ENCODE peak calls at places on chromosome 20, in six cellular contexts. One of them, this sample, is unnamed.

GRCh38 chr20:51563597-51564332 is 21.2 kb upstream of the NFATC2 start:
- DNase-seq in astrocyte of the cerebellum: peak; percentile 75
- DNase-seq in fibroblast of pulmonary artery: peak; percentile 85
- DNase-seq in BE2C: peak; percentile 24
- DNase-seq in lower lobe of right lung: peak; percentile 51
- DNase-seq in epithelial cell of proximal tubule: no peak
- DNase-seq in this sample: peak; percentile 87

GRCh38 chr20:24297928-24298327 is 171.5 kb upstream of the SYNDIG1 start:
- DNase-seq in BE2C: no peak
- DNase-seq in epithelial cell of proximal tubule: no peak
- DNase-seq in fibroblast of pulmonary artery: no peak
- DNase-seq in astrocyte of the cerebellum: no peak
- DNase-seq in lower lobe of right lung: no peak
- DNase-seq in this sample: no peak

GRCh38 chr20:9407805-9408421 is 106.5 kb upstream of the LAMP5 start:
- DNase-seq in epithelial cell of proximal tubule: peak; percentile 30
- DNase-seq in BE2C: peak; percentile 63
- DNase-seq in astrocyte of the cerebellum: peak; percentile 74
- DNase-seq in lower lobe of right lung: no peak
- DNase-seq in fibroblast of pulmonary artery: peak; percentile 83
- DNase-seq in this sample: peak; percentile 83

GRCh38 chr20:34240698-34241615 is at the start of gene ASIP:
- DNase-seq in epithelial cell of proximal tubule: no peak
- DNase-seq in astrocyte of the cerebellum: no peak
- DNase-seq in lower lobe of right lung: no peak
- DNase-seq in BE2C: no peak
- DNase-seq in fibroblast of pulmonary artery: no peak
- DNase-seq in this sample: peak; percentile 44

GRCh38 chr20:35009665-35010328 is 54.1 kb downstream of the MYH7B start:
- DNase-seq in BE2C: no peak
- DNase-seq in lower lobe of right lung: no peak
- DNase-seq in astrocyte of the cerebellum: no peak
- DNase-seq in epithelial cell of proximal tubule: no peak
- DNase-seq in fibroblast of pulmonary artery: no peak
- DNase-seq in this sample: no peak

GRCh38 chr20:35398660-35399144 is 13.1 kb downstream of the UQCC1 start:
- DNase-seq in lower lobe of right lung: no peak
- DNase-seq in BE2C: no peak
- DNase-seq in fibroblast of pulmonary artery: peak; percentile 88
- DNase-seq in epithelial cell of proximal tubule: no peak
- DNase-seq in astrocyte of the cerebellum: peak; percentile 53
- DNase-seq in this sample: peak; percentile 91

GRCh38 chr20:42742926-42743325 is 446.8 kb downstream of the PTPRT start:
- DNase-seq in fibroblast of pulmonary artery: no peak
- DNase-seq in epithelial cell of proximal tubule: no peak
- DNase-seq in astrocyte of the cerebellum: no peak
- DNase-seq in BE2C: no peak
- DNase-seq in lower lobe of right lung: no peak
- DNase-seq in this sample: no peak

GRCh38 chr20:23078994-23079364 is 7.1 kb downstream of the CD93 start:
- DNase-seq in epithelial cell of proximal tubule: no peak
- DNase-seq in lower lobe of right lung: no peak
- DNase-seq in astrocyte of the cerebellum: no peak
- DNase-seq in fibroblast of pulmonary artery: no peak
- DNase-seq in BE2C: no peak
- DNase-seq in this sample: no peak

GRCh38 chr20:5205348-5206210 is 78.8 kb downstream of the CDS2 start:
- DNase-seq in BE2C: peak; percentile 80
- DNase-seq in epithelial cell of proximal tubule: no peak
- DNase-seq in astrocyte of the cerebellum: peak; percentile 59
- DNase-seq in fibroblast of pulmonary artery: peak; percentile 85
- DNase-seq in lower lobe of right lung: peak; percentile 73
- DNase-seq in this sample: peak; percentile 78

GRCh38 chr20:36313936-36314335 is 7.8 kb downstream of the DLGAP4 start:
- DNase-seq in BE2C: no peak
- DNase-seq in fibroblast of pulmonary artery: no peak
- DNase-seq in lower lobe of right lung: no peak
- DNase-seq in astrocyte of the cerebellum: no peak
- DNase-seq in epithelial cell of proximal tubule: no peak
- DNase-seq in this sample: no peak

GRCh38 chr20:36086767-36087166 is 67.8 kb upstream of the EPB41L1 start:
- DNase-seq in fibroblast of pulmonary artery: no peak
- DNase-seq in epithelial cell of proximal tubule: no peak
- DNase-seq in astrocyte of the cerebellum: no peak
- DNase-seq in BE2C: no peak
- DNase-seq in lower lobe of right lung: no peak
- DNase-seq in this sample: no peak

GRCh38 chr20:407097-407952 is 774 bp upstream of the RBCK1 start:
- DNase-seq in fibroblast of pulmonary artery: peak; percentile 75
- DNase-seq in astrocyte of the cerebellum: peak; percentile 32
- DNase-seq in lower lobe of right lung: peak; percentile 86
- DNase-seq in epithelial cell of proximal tubule: no peak
- DNase-seq in BE2C: peak; percentile 77
- DNase-seq in this sample: peak; percentile 76

GRCh38 chr20:59403261-59403961 is 103.0 kb downstream of the EDN3 start:
- DNase-seq in astrocyte of the cerebellum: no peak
- DNase-seq in fibroblast of pulmonary artery: peak; percentile 2
- DNase-seq in epithelial cell of proximal tubule: no peak
- DNase-seq in BE2C: peak; percentile 73
- DNase-seq in lower lobe of right lung: peak; percentile 55
- DNase-seq in this sample: no peak

GRCh38 chr20:37729452-37729851 is 35.6 kb downstream of the CTNNBL1 start:
- DNase-seq in epithelial cell of proximal tubule: no peak
- DNase-seq in fibroblast of pulmonary artery: no peak
- DNase-seq in BE2C: no peak
- DNase-seq in astrocyte of the cerebellum: no peak
- DNase-seq in lower lobe of right lung: no peak
- DNase-seq in this sample: no peak

GRCh38 chr20:44454301-44454963 is 21.2 kb upstream of the TTPAL start:
- DNase-seq in BE2C: no peak
- DNase-seq in fibroblast of pulmonary artery: no peak
- DNase-seq in lower lobe of right lung: no peak
- DNase-seq in epithelial cell of proximal tubule: no peak
- DNase-seq in astrocyte of the cerebellum: no peak
- DNase-seq in this sample: no peak

GRCh38 chr20:62704341-62704948 is 4.2 kb upstream of the NTSR1 start:
- DNase-seq in astrocyte of the cerebellum: peak; percentile 67
- DNase-seq in epithelial cell of proximal tubule: peak; percentile 22
- DNase-seq in fibroblast of pulmonary artery: peak; percentile 92
- DNase-seq in BE2C: peak; percentile 99
- DNase-seq in lower lobe of right lung: peak; percentile 80
- DNase-seq in this sample: peak; percentile 94

GRCh38 chr20:4082406-4083102 is 67.2 kb upstream of the RNF24 start:
- DNase-seq in lower lobe of right lung: peak; percentile 67
- DNase-seq in fibroblast of pulmonary artery: peak; percentile 85
- DNase-seq in epithelial cell of proximal tubule: no peak
- DNase-seq in BE2C: no peak
- DNase-seq in astrocyte of the cerebellum: peak; percentile 83
- DNase-seq in this sample: peak; percentile 88

GRCh38 chr20:14069796-14070195 is 74.5 kb downstream of the MACROD2 start:
- DNase-seq in lower lobe of right lung: no peak
- DNase-seq in BE2C: no peak
- DNase-seq in fibroblast of pulmonary artery: no peak
- DNase-seq in astrocyte of the cerebellum: peak; percentile 34
- DNase-seq in epithelial cell of proximal tubule: peak; percentile 30
- DNase-seq in this sample: no peak

GRCh38 chr20:62159835-62160234 is 16.3 kb downstream of the SS18L1 start:
- DNase-seq in lower lobe of right lung: no peak
- DNase-seq in epithelial cell of proximal tubule: no peak
- DNase-seq in fibroblast of pulmonary artery: no peak
- DNase-seq in BE2C: no peak
- DNase-seq in astrocyte of the cerebellum: no peak
- DNase-seq in this sample: no peak

GRCh38 chr20:64024141-64024990 is 11.6 kb upstream of the C20orf204 start:
- DNase-seq in astrocyte of the cerebellum: no peak
- DNase-seq in BE2C: no peak
- DNase-seq in lower lobe of right lung: no peak
- DNase-seq in fibroblast of pulmonary artery: no peak
- DNase-seq in epithelial cell of proximal tubule: no peak
- DNase-seq in this sample: no peak

GRCh38 chr20:63284544-63284949 is 8.4 kb upstream of the COL20A1 start:
- DNase-seq in epithelial cell of proximal tubule: no peak
- DNase-seq in lower lobe of right lung: no peak
- DNase-seq in BE2C: no peak
- DNase-seq in fibroblast of pulmonary artery: no peak
- DNase-seq in astrocyte of the cerebellum: no peak
- DNase-seq in this sample: no peak

GRCh38 chr20:49775229-49775693 is 37.4 kb upstream of the SLC9A8 start:
- DNase-seq in BE2C: peak; percentile 23
- DNase-seq in lower lobe of right lung: peak; percentile 65
- DNase-seq in epithelial cell of proximal tubule: peak; percentile 96
- DNase-seq in fibroblast of pulmonary artery: peak; percentile 98
- DNase-seq in astrocyte of the cerebellum: no peak
- DNase-seq in this sample: peak; percentile 85

GRCh38 chr20:20892328-20892727 is 179.9 kb upstream of the RALGAPA2 start:
- DNase-seq in astrocyte of the cerebellum: no peak
- DNase-seq in BE2C: no peak
- DNase-seq in fibroblast of pulmonary artery: no peak
- DNase-seq in lower lobe of right lung: no peak
- DNase-seq in epithelial cell of proximal tubule: no peak
- DNase-seq in this sample: no peak

GRCh38 chr20:46128310-46129151 is 10.4 kb downstream of the CD40 start:
- DNase-seq in lower lobe of right lung: no peak
- DNase-seq in BE2C: peak; percentile 78
- DNase-seq in epithelial cell of proximal tubule: no peak
- DNase-seq in astrocyte of the cerebellum: no peak
- DNase-seq in fibroblast of pulmonary artery: peak; percentile 19
- DNase-seq in this sample: peak; percentile 14

GRCh38 chr20:19885981-19886665 is 128.1 kb downstream of the RIN2 start:
- DNase-seq in BE2C: no peak
- DNase-seq in astrocyte of the cerebellum: no peak
- DNase-seq in lower lobe of right lung: peak; percentile 70
- DNase-seq in fibroblast of pulmonary artery: peak; percentile 53
- DNase-seq in epithelial cell of proximal tubule: peak; percentile 45
- DNase-seq in this sample: peak; percentile 50

GRCh38 chr20:59207742-59208357 is 44.2 kb downstream of the ZNF831 start:
- DNase-seq in lower lobe of right lung: peak; percentile 75
- DNase-seq in fibroblast of pulmonary artery: peak; percentile 4
- DNase-seq in astrocyte of the cerebellum: no peak
- DNase-seq in epithelial cell of proximal tubule: no peak
- DNase-seq in BE2C: peak; percentile 68
- DNase-seq in this sample: no peak

GRCh38 chr20:17822039-17822438 is 122.3 kb downstream of the BANF2 start:
- DNase-seq in astrocyte of the cerebellum: peak; percentile 72
- DNase-seq in lower lobe of right lung: no peak
- DNase-seq in fibroblast of pulmonary artery: peak; percentile 89
- DNase-seq in epithelial cell of proximal tubule: peak; percentile 50
- DNase-seq in BE2C: no peak
- DNase-seq in this sample: peak; percentile 89

GRCh38 chr20:37270586-37271420 is 9.2 kb upstream of the GHRH start:
- DNase-seq in epithelial cell of proximal tubule: no peak
- DNase-seq in fibroblast of pulmonary artery: no peak
- DNase-seq in lower lobe of right lung: no peak
- DNase-seq in astrocyte of the cerebellum: no peak
- DNase-seq in BE2C: no peak
- DNase-seq in this sample: no peak

GRCh38 chr20:17833036-17833674 is 133.4 kb downstream of the BANF2 start:
- DNase-seq in BE2C: no peak
- DNase-seq in astrocyte of the cerebellum: no peak
- DNase-seq in fibroblast of pulmonary artery: peak; percentile 74
- DNase-seq in epithelial cell of proximal tubule: no peak
- DNase-seq in lower lobe of right lung: no peak
- DNase-seq in this sample: peak; percentile 25

DNA sequence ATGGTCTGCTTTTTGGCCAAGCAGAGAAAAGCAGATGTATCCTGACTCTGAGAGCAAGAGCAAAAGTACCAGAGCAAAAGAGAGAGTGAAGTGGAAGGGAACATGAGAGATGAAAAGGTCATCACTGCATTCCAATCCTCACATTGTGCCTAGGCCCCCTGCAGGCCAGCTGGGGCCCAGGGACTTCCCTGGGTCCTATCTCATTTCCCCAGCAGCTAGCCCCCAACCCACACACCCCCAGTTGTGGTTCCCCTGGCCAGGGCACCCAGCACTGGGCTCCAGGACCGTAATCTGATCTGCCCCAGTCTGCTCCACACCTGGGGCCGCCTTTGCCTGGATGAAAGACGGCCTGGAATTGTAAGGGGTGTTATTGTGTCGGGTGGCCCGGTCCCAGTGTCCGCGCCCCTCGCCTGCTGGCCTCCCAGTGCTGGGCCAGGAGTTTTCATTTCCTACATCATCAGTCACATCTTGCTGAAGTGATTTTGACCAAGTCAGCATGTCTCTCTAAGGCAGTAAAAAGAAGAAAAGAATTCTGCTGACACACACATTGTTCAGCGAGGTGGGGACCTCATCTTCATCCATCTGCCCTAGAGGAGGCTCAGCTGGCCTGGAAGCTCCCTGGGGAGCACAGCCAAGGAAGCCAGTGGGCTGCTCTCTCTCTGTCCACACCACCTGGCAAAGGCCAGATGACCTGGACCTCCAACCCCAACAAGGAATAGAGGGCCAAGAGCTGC is 3.9 kb upstream of the BMP7 start:
- DNase-seq in BE2C: no peak
- DNase-seq in lower lobe of right lung: no peak
- DNase-seq in epithelial cell of proximal tubule: no peak
- DNase-seq in astrocyte of the cerebellum: no peak
- DNase-seq in fibroblast of pulmonary artery: no peak
- DNase-seq in this sample: no peak
- TF ChIP-seq CTCF in BE2C: peak; percentile 10
- TF ChIP-seq CTCF in lower lobe of right lung: no peak
- TF ChIP-seq CTCF in epithelial cell of proximal tubule: no peak
- TF ChIP-seq CTCF in astrocyte of the cerebellum: no peak
- TF ChIP-seq CTCF in fibroblast of pulmonary artery: no peak
- TF ChIP-seq CTCF in this sample: no peak

DNA sequence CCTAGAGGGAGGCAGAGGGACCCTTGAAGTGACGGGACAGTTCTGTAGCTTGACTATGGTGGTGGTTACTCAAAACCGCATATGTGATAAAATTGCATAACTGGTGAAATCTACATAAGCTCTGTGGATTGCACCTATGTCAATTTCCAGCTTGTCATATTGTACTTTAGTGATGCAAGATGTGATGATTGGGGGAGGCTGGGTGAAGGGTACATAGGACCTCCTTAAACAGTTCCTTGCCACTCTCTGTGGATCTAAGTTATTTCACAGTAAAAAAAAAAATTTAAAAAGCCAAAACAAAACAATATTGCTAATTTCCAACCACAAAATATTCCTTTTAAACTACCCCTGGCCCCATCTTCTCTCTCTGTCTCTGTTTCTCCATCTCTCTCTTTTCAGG is 472.6 kb upstream of the SULF2 start:
- DNase-seq in BE2C: no peak
- DNase-seq in epithelial cell of proximal tubule: no peak
- DNase-seq in lower lobe of right lung: no peak
- DNase-seq in astrocyte of the cerebellum: no peak
- DNase-seq in fibroblast of pulmonary artery: no peak
- DNase-seq in this sample: no peak
- H3K4me3 ChIP-seq in BE2C: no peak overlapping the region
- H3K4me3 ChIP-seq in epithelial cell of proximal tubule: no peak overlapping the region
- H3K4me3 ChIP-seq in lower lobe of right lung: no peak overlapping the region
- H3K4me3 ChIP-seq in astrocyte of the cerebellum: no peak overlapping the region
- H3K4me3 ChIP-seq in fibroblast of pulmonary artery: no peak overlapping the region
- H3K4me3 ChIP-seq in this sample: no peak overlapping the region

GRCh38 chr20:2086177-2086979 is 15.2 kb upstream of the STK35 start:
- DNase-seq in astrocyte of the cerebellum: no peak
- DNase-seq in BE2C: no peak
- DNase-seq in epithelial cell of proximal tubule: no peak
- DNase-seq in lower lobe of right lung: no peak
- DNase-seq in fibroblast of pulmonary artery: peak; percentile 3
- DNase-seq in this sample: peak; percentile 19
- TF ChIP-seq CTCF in astrocyte of the cerebellum: no peak
- TF ChIP-seq CTCF in BE2C: no peak
- TF ChIP-seq CTCF in epithelial cell of proximal tubule: peak; percentile 24
- TF ChIP-seq CTCF in lower lobe of right lung: peak; percentile 10
- TF ChIP-seq CTCF in fibroblast of pulmonary artery: peak; percentile 24
- TF ChIP-seq CTCF in this sample: peak; percentile 43

GRCh38 chr20:53294804-53295203 is 298.8 kb downstream of the ZNF217 start:
- DNase-seq in epithelial cell of proximal tubule: no peak
- DNase-seq in fibroblast of pulmonary artery: no peak
- DNase-seq in lower lobe of right lung: no peak
- DNase-seq in BE2C: no peak
- DNase-seq in astrocyte of the cerebellum: no peak
- DNase-seq in this sample: no peak
- H3K4me3 ChIP-seq in epithelial cell of proximal tubule: no peak overlapping the region
- H3K4me3 ChIP-seq in fibroblast of pulmonary artery: no peak overlapping the region
- H3K4me3 ChIP-seq in lower lobe of right lung: no peak overlapping the region
- H3K4me3 ChIP-seq in BE2C: no peak overlapping the region
- H3K4me3 ChIP-seq in astrocyte of the cerebellum: no peak overlapping the region
- H3K4me3 ChIP-seq in this sample: no peak overlapping the region